ENCODE peak calls at places on chromosomes 3 and 15, in six cellular contexts. H, D, J, K, V and N are unnamed samples.

GRCh38 chr3:134212898-134213665 is 37.6 kb downstream of the RYK start:
- DNase-seq in H (no peak), D (peak), K (peak), V (peak), J (peak), N (peak)

GRCh38 chr3:18429021-18429745 is 4.0 kb upstream of the SATB1 start:
- DNase-seq in D (no peak), K (no peak), H (no peak), J (no peak), V (no peak), N (no peak)

GRCh38 chr3:76346680-76347079 is 561.3 kb upstream of the ZNF717 start:
- DNase-seq in K (no peak), D (no peak), V (no peak), J (no peak), H (no peak), N (no peak)

GRCh38 chr15:100841426-100841825 is 38.2 kb upstream of the ALDH1A3 start:
- DNase-seq in H (no peak), J (no peak), K (no peak), V (no peak), D (no peak), N (no peak)

GRCh38 chr3:66639794-66640356 is 139.1 kb upstream of the LRIG1 start:
- DNase-seq in K (no peak), V (no peak), D (no peak), H (no peak), J (no peak), N (no peak)

GRCh38 chr3:185152433-185153169 is at the start of gene C3orf70:
- DNase-seq in J (peak), K (peak), H (peak), D (no peak), V (peak), N (peak)

GRCh38 chr3:172181936-172182708 is 142.7 kb downstream of the FNDC3B start:
- DNase-seq in D (no peak), J (peak), H (no peak), K (no peak), V (peak), N (no peak)

GRCh38 chr3:194727435-194728128 is 41.9 kb downstream of the FAM43A start:
- DNase-seq in H (no peak), D (no peak), V (no peak), K (no peak), J (no peak), N (no peak)

GRCh38 chr15:90337256-90337655 is 14.8 kb upstream of the ZNF774 start:
- DNase-seq in V (no peak), K (no peak), D (no peak), H (no peak), J (no peak), N (no peak)